ENCODE peak calls at places on chromosomes 5 and 9, in five cellular contexts. One of them, this sample, is unnamed.
A peak's percentile ranks its signal among the peaks of the same experiment; 100 is the strongest.

GRCh38 chr9:87006956-87007355 is 59.6 kb upstream of the GAS1 start:
- DNase-seq in neuronal stem cell: no peak
- DNase-seq in H9: no peak
- DNase-seq in H1: no peak
- DNase-seq in trophoblast cell: no peak
- DNase-seq in this sample: no peak

GRCh38 chr9:22005700-22006605 is 3.2 kb downstream of the CDKN2B start:
- DNase-seq in H1: no peak
- DNase-seq in trophoblast cell: no peak
- DNase-seq in neuronal stem cell: no peak
- DNase-seq in H9: peak; percentile 48
- DNase-seq in this sample: peak; percentile 73

GRCh38 chr5:30030110-30030509 is 1163.4 kb upstream of the CDH6 start:
- DNase-seq in neuronal stem cell: no peak
- DNase-seq in H9: no peak
- DNase-seq in H1: no peak
- DNase-seq in trophoblast cell: peak; percentile 46
- DNase-seq in this sample: no peak

GRCh38 chr9:132797861-132798659 is 80.0 kb downstream of the AK8 start:
- DNase-seq in neuronal stem cell: no peak
- DNase-seq in H9: no peak
- DNase-seq in H1: no peak
- DNase-seq in trophoblast cell: no peak
- DNase-seq in this sample: no peak

GRCh38 chr9:121298016-121298538 is 30.1 kb downstream of the GSN start:
- DNase-seq in trophoblast cell: no peak
- DNase-seq in H9: no peak
- DNase-seq in neuronal stem cell: peak; percentile 21
- DNase-seq in H1: no peak
- DNase-seq in this sample: no peak

GRCh38 chr9:98837516-98837915 is 30.0 kb downstream of the GALNT12 start:
- DNase-seq in neuronal stem cell: no peak
- DNase-seq in trophoblast cell: no peak
- DNase-seq in H9: no peak
- DNase-seq in H1: no peak
- DNase-seq in this sample: no peak

GRCh38 chr5:149904977-149905376 is 39.6 kb downstream of the PDE6A start:
- DNase-seq in H9: no peak
- DNase-seq in trophoblast cell: no peak
- DNase-seq in neuronal stem cell: no peak
- DNase-seq in H1: no peak
- DNase-seq in this sample: no peak

GRCh38 chr9:98134702-98135557 is 15.9 kb upstream of the TRIM14 start:
- DNase-seq in neuronal stem cell: no peak
- DNase-seq in H9: no peak
- DNase-seq in trophoblast cell: no peak
- DNase-seq in H1: no peak
- DNase-seq in this sample: no peak

GRCh38 chr5:145553177-145553576 is 282.0 kb downstream of the PRELID2 start:
- DNase-seq in trophoblast cell: no peak
- DNase-seq in neuronal stem cell: no peak
- DNase-seq in H9: no peak
- DNase-seq in H1: no peak
- DNase-seq in this sample: no peak

GRCh38 chr5:53397141-53397794 is 83.2 kb upstream of the FST start:
- DNase-seq in neuronal stem cell: no peak
- DNase-seq in H9: no peak
- DNase-seq in H1: no peak
- DNase-seq in trophoblast cell: no peak
- DNase-seq in this sample: no peak

GRCh38 chr5:127892467-127893207 is 189.4 kb downstream of the CCDC192 start:
- DNase-seq in H9: no peak
- DNase-seq in H1: no peak
- DNase-seq in neuronal stem cell: no peak
- DNase-seq in trophoblast cell: no peak
- DNase-seq in this sample: peak; percentile 56

GRCh38 chr9:15146121-15146820 is 160.7 kb downstream of the TTC39B start:
- DNase-seq in trophoblast cell: no peak
- DNase-seq in neuronal stem cell: peak; percentile 79
- DNase-seq in H9: no peak
- DNase-seq in H1: no peak
- DNase-seq in this sample: no peak

GRCh38 chr5:6557807-6558575 is 74.9 kb downstream of the NSUN2 start:
- DNase-seq in neuronal stem cell: no peak
- DNase-seq in trophoblast cell: no peak
- DNase-seq in H9: no peak
- DNase-seq in H1: no peak
- DNase-seq in this sample: no peak

GRCh38 chr5:172005708-172006377 is 595 bp downstream of the FBXW11 start:
- DNase-seq in H9: peak; percentile 39
- DNase-seq in neuronal stem cell: peak; percentile 37
- DNase-seq in H1: no peak
- DNase-seq in trophoblast cell: peak; percentile 44
- DNase-seq in this sample: peak; percentile 50

GRCh38 chr9:5764130-5764868 is 68.6 kb downstream of the ERMP1 start:
- DNase-seq in H1: no peak
- DNase-seq in trophoblast cell: no peak
- DNase-seq in H9: no peak
- DNase-seq in neuronal stem cell: no peak
- DNase-seq in this sample: no peak

GRCh38 chr9:370081-370480 is 155.4 kb downstream of the DOCK8 start:
- DNase-seq in neuronal stem cell: no peak
- DNase-seq in trophoblast cell: no peak
- DNase-seq in H1: no peak
- DNase-seq in H9: no peak
- DNase-seq in this sample: no peak

GRCh38 chr5:166602271-166602670 is 1689.2 kb upstream of the WWC1 start:
- DNase-seq in trophoblast cell: no peak
- DNase-seq in neuronal stem cell: no peak
- DNase-seq in H1: no peak
- DNase-seq in H9: no peak
- DNase-seq in this sample: no peak

GRCh38 chr5:173864126-173865075 is 23.7 kb upstream of the CPEB4 start:
- DNase-seq in H9: no peak
- DNase-seq in trophoblast cell: peak; percentile 31
- DNase-seq in neuronal stem cell: no peak
- DNase-seq in H1: no peak
- DNase-seq in this sample: no peak

GRCh38 chr9:129436751-129437625 is 183.9 kb downstream of the C9orf50 start:
- DNase-seq in H1: no peak
- DNase-seq in neuronal stem cell: no peak
- DNase-seq in H9: no peak
- DNase-seq in trophoblast cell: peak; percentile 74
- DNase-seq in this sample: peak; percentile 72

GRCh38 chr9:129435272-129435671 is 185.6 kb downstream of the C9orf50 start:
- DNase-seq in neuronal stem cell: no peak
- DNase-seq in H1: no peak
- DNase-seq in H9: no peak
- DNase-seq in trophoblast cell: no peak
- DNase-seq in this sample: no peak

GRCh38 chr9:129439242-129439641 is 181.7 kb downstream of the C9orf50 start:
- DNase-seq in H9: no peak
- DNase-seq in neuronal stem cell: no peak
- DNase-seq in H1: no peak
- DNase-seq in trophoblast cell: no peak
- DNase-seq in this sample: no peak

GRCh38 chr9:129435996-129436676 is 184.8 kb downstream of the C9orf50 start:
- DNase-seq in H1: no peak
- DNase-seq in neuronal stem cell: no peak
- DNase-seq in H9: no peak
- DNase-seq in trophoblast cell: no peak
- DNase-seq in this sample: no peak

DNA sequence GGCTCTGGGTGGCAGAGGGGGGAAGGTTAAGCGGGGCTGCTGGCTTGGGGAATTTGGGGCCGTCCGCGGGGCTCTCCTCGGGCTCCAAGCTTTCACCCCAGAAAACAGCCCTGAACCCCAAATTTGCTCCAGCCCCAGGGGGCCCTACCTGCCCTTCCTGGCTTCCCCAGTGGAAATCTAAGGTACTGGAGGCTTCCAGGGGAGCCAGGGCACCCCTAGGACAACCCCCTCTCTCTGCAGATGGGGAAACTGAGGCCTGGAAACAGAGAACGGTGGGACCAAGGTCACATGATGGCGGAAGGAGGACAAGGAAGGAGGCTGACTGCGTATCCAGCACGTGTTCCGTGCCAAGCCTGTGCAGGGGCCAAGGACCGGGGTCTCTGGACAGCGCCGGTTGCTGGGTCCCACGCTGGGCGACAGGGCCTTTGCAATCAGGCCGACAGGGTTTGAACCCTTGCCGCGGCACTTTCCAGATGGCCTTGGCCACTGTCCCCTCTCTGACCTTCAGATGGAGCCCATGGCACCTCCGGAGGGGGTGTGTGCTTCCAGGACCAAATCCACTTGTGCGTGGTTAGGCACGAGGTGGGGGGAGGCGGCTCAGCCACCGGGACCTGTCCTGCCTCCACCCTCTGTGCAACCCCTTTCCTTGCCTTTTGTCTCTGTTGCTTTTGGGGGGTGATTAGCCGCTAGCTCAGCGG is 183.1 kb downstream of the C9orf50 start:
- DNase-seq in H9: no peak
- DNase-seq in H1: no peak
- DNase-seq in trophoblast cell: no peak
- DNase-seq in neuronal stem cell: no peak
- DNase-seq in this sample: no peak
- H3K14ac ChIP-seq in H9: peak overlapping the region; percentile 62
- H3K14ac ChIP-seq in H1: no peak overlapping the region
- H3K14ac ChIP-seq in trophoblast cell: peak overlapping the region; percentile 6
- H3K14ac ChIP-seq in neuronal stem cell: peak overlapping the region; percentile 77
- H3K14ac ChIP-seq in this sample: peak overlapping the region; percentile 49

DNA sequence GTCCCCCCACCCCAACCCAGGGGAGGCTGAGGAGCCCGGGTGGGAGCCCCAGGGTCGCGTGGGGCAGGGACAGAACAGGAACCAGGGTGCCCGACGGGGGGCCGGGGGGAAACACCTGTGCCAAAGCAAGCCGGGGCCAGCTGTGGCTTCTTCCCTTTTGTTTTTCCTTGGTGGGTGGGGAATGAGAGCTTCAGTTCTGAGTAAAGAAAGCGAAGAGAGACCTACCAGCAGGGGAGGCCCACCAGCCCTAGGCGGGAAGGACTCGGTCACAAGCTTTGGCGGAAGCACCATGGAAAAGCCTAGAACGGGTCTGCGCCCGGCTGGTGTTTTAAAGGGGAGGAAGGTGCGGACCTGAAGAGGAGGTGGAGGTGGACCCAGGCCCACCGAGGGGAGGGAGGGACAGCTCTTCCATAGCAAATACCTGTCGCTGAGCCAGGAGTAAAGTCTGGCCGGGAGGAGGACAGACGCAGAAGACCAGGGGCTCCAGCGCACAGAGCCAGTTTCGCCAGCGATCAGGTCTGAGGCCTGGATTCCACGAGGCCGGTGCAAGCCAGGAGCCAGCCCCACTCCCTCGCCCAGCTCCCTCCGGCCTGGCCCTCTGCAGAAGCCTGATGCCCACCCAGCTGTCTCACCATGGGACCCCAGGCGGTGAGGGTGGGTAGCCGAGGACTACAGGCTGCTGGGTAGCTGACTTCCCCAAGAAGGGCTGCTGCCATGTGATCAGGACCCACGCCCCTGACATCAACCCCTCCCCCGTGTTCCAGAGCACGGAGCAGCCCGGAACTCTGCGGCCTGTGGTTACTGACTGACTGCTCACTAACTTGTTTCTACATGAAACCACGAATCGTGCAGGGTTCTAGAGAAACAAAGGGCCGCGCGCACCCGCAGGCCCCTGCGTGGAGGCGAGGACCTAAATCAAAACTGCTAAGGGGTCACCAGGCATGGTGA is 849 bp upstream of the MGAT1 start:
- DNase-seq in neuronal stem cell: peak; percentile 48
- DNase-seq in H1: no peak
- DNase-seq in H9: no peak
- DNase-seq in trophoblast cell: peak; percentile 70
- DNase-seq in this sample: peak; percentile 53
- H3K18ac ChIP-seq in neuronal stem cell: peak overlapping the region; percentile 99
- H3K18ac ChIP-seq in H1: peak overlapping the region; percentile 36
- H3K18ac ChIP-seq in H9: no peak overlapping the region
- H3K18ac ChIP-seq in trophoblast cell: peak overlapping the region; percentile 47
- H3K18ac ChIP-seq in this sample: peak overlapping the region; percentile 88

GRCh38 chr5:1225081-1225480 is at the start of gene SLC6A18:
- DNase-seq in H1: no peak
- DNase-seq in H9: no peak
- DNase-seq in trophoblast cell: no peak
- DNase-seq in neuronal stem cell: no peak
- DNase-seq in this sample: no peak
- H2BK12ac ChIP-seq in H1: no peak within 1 kb of the TSS
- H2BK12ac ChIP-seq in H9: no peak within 1 kb of the TSS
- H2BK12ac ChIP-seq in trophoblast cell: no peak within 1 kb of the TSS
- H2BK12ac ChIP-seq in neuronal stem cell: no peak within 1 kb of the TSS
- H2BK12ac ChIP-seq in this sample: no peak within 1 kb of the TSS

GRCh38 chr5:35860686-35861085 is 4.0 kb downstream of the IL7R start:
- DNase-seq in H1: no peak
- DNase-seq in trophoblast cell: peak; percentile 82
- DNase-seq in neuronal stem cell: no peak
- DNase-seq in H9: no peak
- DNase-seq in this sample: no peak
- H3K14ac ChIP-seq in H1: no peak overlapping the region
- H3K14ac ChIP-seq in trophoblast cell: no peak overlapping the region
- H3K14ac ChIP-seq in neuronal stem cell: no peak overlapping the region
- H3K14ac ChIP-seq in H9: no peak overlapping the region
- H3K14ac ChIP-seq in this sample: no peak overlapping the region

DNA sequence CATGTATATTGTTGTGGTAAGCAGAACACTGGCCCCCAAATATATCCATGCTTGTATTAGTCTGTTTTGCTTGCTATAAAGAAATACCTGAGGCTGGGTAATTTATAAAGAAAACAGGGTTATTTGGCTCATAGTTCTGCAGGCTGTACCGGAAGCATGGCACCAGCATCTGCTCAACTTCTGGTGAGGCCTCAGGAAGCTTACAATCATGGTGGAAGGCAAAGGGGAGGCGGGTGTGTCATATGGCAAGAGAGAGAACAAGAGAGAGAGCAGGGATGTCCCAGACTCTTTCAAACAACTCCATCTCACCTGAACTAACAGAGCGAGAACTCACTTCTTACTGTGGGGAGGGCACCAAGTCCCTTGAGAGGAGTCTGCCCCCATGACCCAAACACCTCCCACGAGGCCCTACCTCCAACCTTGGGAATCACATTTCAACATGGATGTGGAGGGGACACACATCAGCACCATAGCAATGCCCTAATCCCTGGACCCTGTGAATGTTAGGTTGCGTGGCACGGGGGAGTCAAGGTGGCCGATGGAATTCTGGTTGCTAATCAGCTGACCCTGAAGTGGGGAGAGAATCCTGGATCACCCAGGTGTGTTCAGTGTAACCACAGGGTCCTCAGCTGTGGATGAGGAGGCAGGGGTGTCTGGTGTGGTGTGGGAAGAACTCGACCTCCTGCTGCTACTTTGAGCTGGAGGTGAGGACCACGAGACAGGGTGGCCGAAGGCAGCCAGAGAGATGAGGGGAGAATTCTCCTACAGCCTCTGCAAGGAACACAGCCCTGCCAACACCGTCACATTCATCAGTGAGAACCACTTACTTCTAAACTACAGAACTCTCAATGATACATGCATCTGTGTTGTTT is 172.8 kb downstream of the AUH start:
- DNase-seq in neuronal stem cell: no peak
- DNase-seq in H1: no peak
- DNase-seq in H9: no peak
- DNase-seq in trophoblast cell: no peak
- DNase-seq in this sample: no peak
- H3K18ac ChIP-seq in neuronal stem cell: no peak overlapping the region
- H3K18ac ChIP-seq in H1: no peak overlapping the region
- H3K18ac ChIP-seq in H9: no peak overlapping the region
- H3K18ac ChIP-seq in trophoblast cell: no peak overlapping the region
- H3K18ac ChIP-seq in this sample: peak overlapping the region; percentile 59

This sample was measured in mesenchymal stem cell.